ENCODE peak calls at places on chromosomes 16 and 17, in eight cellular contexts. W is BJ, K is A549, P is heart right ventricle, M is HL-60, J is endothelial cell of umbilical vein, V is PC-9, S is RWPE1. E is an unnamed sample.

GRCh38 chr16:27314161-27314723 is 468 bp downstream of the IL4R start:
- DNase-seq in W (peak), K (peak), P (peak), M (no peak), J (peak), V (peak), S (peak), E (peak)

GRCh38 chr16:12097523-12098428 is 121.2 kb downstream of the SNX29 start:
- DNase-seq in W (peak), K (no peak), P (peak), M (no peak), J (no peak), V (no peak), S (peak), E (no peak)

GRCh38 chr16:15742716-15743115 is 92.7 kb downstream of the NDE1 start:
- DNase-seq in W (no peak), K (no peak), P (no peak), M (no peak), J (no peak), V (no peak), S (no peak), E (no peak)

GRCh38 chr17:8997994-8998628 is 23.2 kb upstream of the NTN1 start:
- DNase-seq in W (no peak), K (peak), P (no peak), M (no peak), J (peak), V (no peak), S (peak), E (peak)

GRCh38 chr17:77735341-77736206 is 222.9 kb upstream of the TNRC6C start:
- DNase-seq in W (no peak), K (no peak), P (peak), M (no peak), J (no peak), V (no peak), S (peak), E (no peak)

GRCh38 chr17:20952183-20952582 is 90.6 kb downstream of the USP22 start:
- DNase-seq in W (no peak), K (no peak), P (no peak), M (no peak), J (no peak), V (no peak), S (no peak), E (no peak)

GRCh38 chr16:86713021-86713631 is 134.8 kb downstream of the FOXL1 start:
- DNase-seq in W (no peak), K (no peak), P (no peak), M (no peak), J (no peak), V (no peak), S (no peak), E (no peak)

GRCh38 chr17:72152392-72152727 is 31.5 kb downstream of the SOX9 start:
- DNase-seq in W (no peak), K (no peak), P (no peak), M (no peak), J (no peak), V (peak), S (peak), E (no peak)

GRCh38 chr16:67504190-67505021 is 21.1 kb upstream of the AGRP start:
- DNase-seq in W (no peak), K (peak), P (peak), M (no peak), J (no peak), V (peak), S (no peak), E (no peak)

GRCh38 chr17:61868074-61868473 is 4.7 kb upstream of the BRIP1 start:
- DNase-seq in W (no peak), K (no peak), P (no peak), M (no peak), J (no peak), V (no peak), S (no peak), E (no peak)

GRCh38 chr17:68293490-68294195 is 2.3 kb downstream of the ARSG start:
- DNase-seq in W (no peak), K (no peak), P (no peak), M (no peak), J (no peak), V (no peak), S (no peak), E (no peak)

GRCh38 chr17:68290955-68291835 is at the start of the genes ARSG and SLC16A6:
- DNase-seq in W (no peak), K (peak), P (peak), M (peak), J (peak), V (peak), S (peak), E (peak)

GRCh38 chr17:68290268-68290954 is 516 bp downstream of the SLC16A6 start:
- DNase-seq in W (no peak), K (no peak), P (peak), M (no peak), J (no peak), V (no peak), S (no peak), E (no peak)

GRCh38 chr17:68292689-68293040 is 1.4 kb downstream of the ARSG start:
- DNase-seq in W (no peak), K (no peak), P (no peak), M (no peak), J (no peak), V (no peak), S (no peak), E (no peak)

DNA sequence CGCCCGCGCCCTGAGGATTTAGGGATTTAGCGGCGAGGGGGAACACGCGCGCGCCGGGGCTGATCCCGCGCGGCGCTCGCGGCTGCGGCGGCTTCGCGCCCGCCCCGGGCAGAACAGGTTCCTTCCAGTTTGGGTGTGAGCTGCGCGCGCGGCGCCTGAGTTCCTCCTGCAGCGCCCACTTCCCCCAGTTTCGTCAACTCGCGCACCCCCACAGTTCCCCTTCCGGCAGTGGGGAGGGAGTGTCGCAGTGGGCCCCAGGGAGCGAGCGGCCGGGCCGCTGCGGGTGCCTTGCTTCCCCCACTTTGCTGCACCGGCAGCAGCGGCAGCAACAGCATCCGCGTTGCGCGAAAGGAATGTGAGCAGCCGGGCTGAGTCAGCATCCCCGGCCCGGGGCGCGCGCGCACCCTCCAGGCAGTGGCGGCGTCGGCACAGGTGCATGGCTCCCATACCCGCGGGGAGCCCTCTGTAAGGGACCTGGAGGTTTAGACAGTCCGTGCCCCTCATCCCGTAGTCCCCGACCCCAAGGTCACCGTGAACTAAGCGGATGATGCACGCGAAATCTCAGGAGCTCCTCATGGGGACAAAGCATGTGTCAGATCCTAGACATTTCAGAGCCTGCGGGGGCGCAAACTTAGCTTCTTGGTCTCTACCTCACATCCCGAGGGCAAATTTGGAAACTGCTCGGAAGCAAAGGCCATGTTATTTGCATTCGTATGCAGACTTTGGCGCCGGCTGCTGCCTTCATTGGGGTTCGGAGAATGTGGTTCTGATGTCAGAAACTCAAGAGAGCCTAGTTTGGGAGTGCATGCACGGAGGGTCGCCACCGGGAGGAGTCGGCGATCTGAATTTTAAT is 767 bp downstream of the ARSG start:
- DNase-seq in W (no peak), K (peak), P (peak), M (peak), J (peak), V (peak), S (peak), E (peak)
- TF ChIP-seq CTCF in W (no peak), K (peak), P (no peak), M (no peak), J (peak), V (peak), S (no peak), E (peak)

GRCh38 chr16:81940781-81941560 is 70.3 kb downstream of the SDR42E1 start:
- DNase-seq in W (peak), K (peak), P (no peak), M (no peak), J (peak), V (peak), S (peak), E (no peak)
- TF ChIP-seq CTCF in W (peak), K (peak), P (peak), M (peak), J (peak), V (peak), S (peak), E (peak)

GRCh38 chr17:44931376-44931775 is 16.1 kb upstream of the GFAP start:
- DNase-seq in W (no peak), K (no peak), P (no peak), M (no peak), J (no peak), V (no peak), S (no peak), E (no peak)
- TF ChIP-seq CTCF in W (no peak), K (no peak), P (no peak), M (no peak), J (no peak), V (no peak), S (no peak), E (no peak)

GRCh38 chr17:51103050-51103449 is 17.6 kb downstream of the SPAG9 start:
- DNase-seq in W (no peak), K (no peak), P (no peak), M (no peak), J (no peak), V (no peak), S (no peak), E (no peak)

GRCh38 chr17:51103451-51103850 is 17.2 kb downstream of the SPAG9 start:
- DNase-seq in W (no peak), K (no peak), P (no peak), M (no peak), J (no peak), V (no peak), S (no peak), E (no peak)

GRCh38 chr17:51097708-51098446 is 22.8 kb downstream of the SPAG9 start:
- DNase-seq in W (no peak), K (no peak), P (no peak), M (no peak), J (no peak), V (no peak), S (no peak), E (no peak)
- TF ChIP-seq CTCF in W (no peak), K (no peak), P (no peak), M (no peak), J (no peak), V (no peak), S (no peak), E (no peak)

DNA sequence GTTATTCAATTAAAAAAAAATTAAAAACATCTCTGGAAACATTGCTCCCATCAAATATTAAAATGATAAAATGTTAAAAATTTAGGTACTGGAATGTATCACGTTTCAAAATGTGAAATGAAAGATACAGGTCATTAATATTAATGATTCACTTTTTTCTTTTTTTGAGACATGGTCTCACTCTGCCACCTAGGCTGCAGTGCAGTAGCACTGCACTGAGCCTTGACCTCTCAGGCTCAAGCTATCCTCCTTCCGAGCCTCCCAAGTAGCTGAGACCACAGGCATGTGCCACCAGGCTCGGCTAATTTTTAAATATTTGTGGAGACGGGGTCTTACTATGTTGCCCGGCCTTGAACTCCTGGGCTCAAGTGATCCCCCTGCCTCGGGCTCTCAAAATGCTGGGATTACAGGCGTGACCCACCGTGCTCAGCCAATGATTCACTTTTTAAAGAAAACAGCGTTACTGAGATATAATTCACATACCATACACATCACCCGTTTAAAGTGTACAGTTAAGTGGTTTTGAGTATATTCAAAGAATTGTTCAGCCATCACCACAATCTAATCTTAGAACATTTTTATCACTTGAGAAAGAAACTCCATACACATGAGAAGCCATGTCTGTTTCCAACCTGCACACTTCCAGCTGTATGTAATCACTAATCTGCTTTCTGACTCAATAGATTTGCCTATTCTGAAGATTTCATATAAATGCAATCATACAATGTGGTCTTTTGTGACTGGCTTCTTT is 19.1 kb upstream of the NETO2 start:
- DNase-seq in W (no peak), K (no peak), P (no peak), M (no peak), J (no peak), V (no peak), S (no peak), E (no peak)
- TF ChIP-seq CTCF in W (no peak), K (no peak), P (no peak), M (no peak), J (no peak), V (no peak), S (no peak), E (no peak)

GRCh38 chr17:36544049-36544319 is 735 bp upstream of the GGNBP2 start:
- DNase-seq in W (peak), K (peak), P (peak), M (no peak), J (peak), V (peak), S (peak), E (no peak)
- TF ChIP-seq CTCF in W (peak), K (peak), P (peak), M (no peak), J (no peak), V (no peak), S (no peak), E (peak)

DNA sequence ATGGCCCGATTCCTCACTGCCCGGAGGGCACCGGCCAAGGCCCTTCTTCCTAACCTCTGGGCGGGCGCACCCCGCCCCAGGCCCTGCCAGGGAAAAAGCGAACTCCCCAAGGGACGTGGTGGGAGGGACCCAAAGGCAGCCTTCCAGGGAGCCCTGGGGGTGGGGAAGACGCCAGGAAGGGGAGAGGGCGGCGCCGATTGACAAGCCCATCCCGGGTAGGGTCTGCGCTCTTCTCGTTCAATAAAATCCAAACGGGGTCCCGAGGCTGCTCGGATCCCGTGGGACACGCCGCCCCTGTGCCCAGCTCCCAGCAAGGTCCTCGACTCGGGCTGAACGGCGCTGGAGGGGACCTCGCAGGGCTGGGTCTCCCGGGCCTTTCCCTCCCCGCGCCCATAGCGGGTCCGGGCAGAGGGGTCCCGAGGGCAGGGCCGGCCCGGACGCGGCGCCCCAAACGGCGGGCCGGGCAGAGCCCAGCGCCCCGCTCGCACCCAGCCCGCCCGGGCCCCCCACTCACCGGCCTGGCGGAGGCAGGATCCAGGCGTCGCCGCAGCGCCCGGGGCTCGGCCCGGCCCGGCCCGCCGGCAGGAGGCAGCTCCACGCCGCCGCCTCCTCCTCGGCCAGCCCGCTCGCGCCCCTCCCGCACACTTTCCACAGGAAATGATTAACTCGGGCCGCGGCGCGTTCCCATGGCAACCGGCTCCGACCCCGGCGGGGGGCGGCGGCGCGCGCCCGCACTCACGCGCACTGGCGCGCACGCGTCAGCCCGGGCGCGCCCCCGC is at the start of gene KIFC3:
- DNase-seq in W (no peak), K (peak), P (peak), M (peak), J (peak), V (peak), S (peak), E (peak)
- TF ChIP-seq CTCF in W (no peak), K (peak), P (peak), M (no peak), J (no peak), V (no peak), S (peak), E (peak)

DNA sequence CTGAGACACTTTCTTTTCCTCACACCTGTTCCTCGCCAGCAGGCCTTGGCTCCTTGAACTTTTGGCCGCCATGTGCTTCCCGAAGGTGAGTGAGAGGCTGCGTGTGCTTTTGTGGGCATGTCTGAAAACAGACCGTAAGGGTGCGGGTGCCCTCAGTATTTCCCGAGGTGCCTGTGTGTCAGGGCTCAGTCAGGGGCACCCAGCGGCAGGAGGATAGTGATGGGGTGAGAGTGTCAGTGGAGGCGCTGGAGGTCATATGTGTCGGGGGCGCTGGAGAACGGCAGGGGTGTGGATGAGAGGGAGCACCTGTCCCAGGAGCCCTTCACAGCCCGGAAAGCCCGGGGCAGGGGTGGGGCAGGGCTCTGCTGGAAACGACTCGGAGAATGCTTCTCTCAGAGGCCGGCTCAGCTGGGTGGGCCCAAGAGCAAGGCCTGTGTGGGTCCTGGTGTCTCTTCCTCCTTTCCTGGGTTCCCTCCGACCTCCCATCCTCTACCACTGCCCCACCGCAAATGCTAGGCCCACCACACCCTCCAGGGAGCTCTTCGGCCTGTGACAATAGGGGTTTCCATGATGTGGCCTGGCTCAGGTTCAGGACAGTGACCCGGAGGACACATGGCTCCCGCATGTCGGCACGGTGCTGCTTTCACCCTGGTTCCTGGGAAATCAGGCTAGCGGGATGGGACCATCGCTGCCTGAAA is 451 bp downstream of the IL32 start:
- DNase-seq in W (no peak), K (no peak), P (no peak), M (no peak), J (no peak), V (no peak), S (no peak), E (no peak)
- TF ChIP-seq CTCF in W (no peak), K (no peak), P (no peak), M (no peak), J (no peak), V (no peak), S (no peak), E (no peak)

E was measured in neural crest cell.